ENCODE peak calls at places on chromosome 9, in five cellular contexts. K is stimulated activated CD4-positive, alpha-beta T cell treated with anti-CD3 and anti-CD28 coated beads, Interleukin-2, amount 100 ng/mL, for 48 hours; Y is GM23338; O is substantia nigra; Z is upper lobe of right lung. H is an unnamed sample.

GRCh38 chr9:122377241-122378164 is 6.7 kb downstream of the PTGS1 start:
- DNase-seq in K (no peak), Y (no peak), O (no peak), Z (no peak), H (no peak)

GRCh38 chr9:131310833-131311554 is 21.5 kb downstream of the PLPP7 start:
- DNase-seq in K (peak), Y (peak), O (no peak), Z (no peak), H (peak)

GRCh38 chr9:99852617-99853016 is 30.9 kb downstream of the NR4A3 start:
- DNase-seq in K (no peak), Y (no peak), O (no peak), Z (no peak), H (no peak)

GRCh38 chr9:77063645-77064285 is 44.3 kb downstream of the FOXB2 start:
- DNase-seq in K (no peak), Y (no peak), O (no peak), Z (no peak), H (no peak)

GRCh38 chr9:106964329-106964728 is 101.4 kb downstream of the ZNF462 start:
- DNase-seq in K (no peak), Y (no peak), O (no peak), Z (no peak), H (no peak)

GRCh38 chr9:130461731-130462130 is 17.0 kb downstream of the ASS1 start:
- DNase-seq in K (no peak), Y (no peak), O (no peak), Z (no peak), H (no peak)

GRCh38 chr9:118882674-118883073 is 486.6 kb downstream of the BRINP1 start:
- DNase-seq in K (no peak), Y (no peak), O (no peak), Z (no peak), H (no peak)

GRCh38 chr9:100720922-100721321 is 143.0 kb downstream of the CAVIN4 start:
- DNase-seq in K (no peak), Y (no peak), O (no peak), Z (no peak), H (no peak)

GRCh38 chr9:93306081-93306480 is 122.1 kb downstream of the WNK2 start:
- DNase-seq in K (no peak), Y (no peak), O (no peak), Z (no peak), H (peak)

GRCh38 chr9:127224883-127225739 is 39.5 kb upstream of the GARNL3 start:
- DNase-seq in K (peak), Y (peak), O (peak), Z (peak), H (peak)

GRCh38 chr9:97640290-97640689 is 6.7 kb downstream of the NCBP1 start:
- DNase-seq in K (no peak), Y (no peak), O (no peak), Z (no peak), H (no peak)

GRCh38 chr9:93513606-93514005 is 60.2 kb upstream of the FAM120AOS start:
- DNase-seq in K (no peak), Y (no peak), O (no peak), Z (no peak), H (no peak)

H was measured in activated CD4-positive, alpha-beta T cell treated with anti-CD3 and anti-CD28 coated beads for 1 hour.